ENCODE peak calls at places on chromosomes 3 and 15, in ten cellular contexts. One of them, this sample, is unnamed.

GRCh38 chr15:67024998-67025368 is 40.4 kb upstream of the SMAD3 start:
- DNase-seq in tibial nerve: no peak
- DNase-seq in fibroblast of mammary gland: no peak
- DNase-seq in NCI-H2081: peak; percentile 24
- DNase-seq in putamen: no peak
- DNase-seq in PC-3: no peak
- DNase-seq in Ammon's horn: no peak
- DNase-seq in neural crest cell: no peak
- DNase-seq in HuH-7.5: no peak
- DNase-seq in M059J: no peak
- DNase-seq in this sample: no peak

GRCh38 chr3:15386352-15386751 is 41.0 kb downstream of the METTL6 start:
- DNase-seq in tibial nerve: no peak
- DNase-seq in HuH-7.5: no peak
- DNase-seq in M059J: peak; percentile 14
- DNase-seq in fibroblast of mammary gland: no peak
- DNase-seq in Ammon's horn: no peak
- DNase-seq in putamen: no peak
- DNase-seq in neural crest cell: no peak
- DNase-seq in PC-3: no peak
- DNase-seq in NCI-H2081: no peak
- DNase-seq in this sample: no peak

GRCh38 chr3:115077501-115078250 is 69.4 kb downstream of the ZBTB20 start:
- DNase-seq in neural crest cell: no peak
- DNase-seq in M059J: peak; percentile 18
- DNase-seq in fibroblast of mammary gland: no peak
- DNase-seq in HuH-7.5: no peak
- DNase-seq in PC-3: no peak
- DNase-seq in NCI-H2081: no peak
- DNase-seq in tibial nerve: no peak
- DNase-seq in putamen: no peak
- DNase-seq in Ammon's horn: no peak
- DNase-seq in this sample: no peak

GRCh38 chr3:57952208-57952631 is 56.0 kb upstream of the FLNB start:
- DNase-seq in HuH-7.5: no peak
- DNase-seq in NCI-H2081: no peak
- DNase-seq in fibroblast of mammary gland: peak; percentile 88
- DNase-seq in Ammon's horn: peak; percentile 67
- DNase-seq in M059J: peak; percentile 96
- DNase-seq in neural crest cell: no peak
- DNase-seq in PC-3: peak; percentile 21
- DNase-seq in putamen: peak; percentile 55
- DNase-seq in tibial nerve: no peak
- DNase-seq in this sample: no peak

GRCh38 chr3:98733778-98734281 is 29.3 kb upstream of the ST3GAL6 start:
- DNase-seq in putamen: no peak
- DNase-seq in NCI-H2081: no peak
- DNase-seq in Ammon's horn: peak; percentile 52
- DNase-seq in M059J: peak; percentile 44
- DNase-seq in HuH-7.5: peak; percentile 34
- DNase-seq in neural crest cell: no peak
- DNase-seq in tibial nerve: no peak
- DNase-seq in PC-3: peak; percentile 38
- DNase-seq in fibroblast of mammary gland: no peak
- DNase-seq in this sample: peak; percentile 8

GRCh38 chr3:3260870-3261269 is 81.4 kb upstream of the CRBN start:
- DNase-seq in PC-3: no peak
- DNase-seq in HuH-7.5: no peak
- DNase-seq in putamen: no peak
- DNase-seq in neural crest cell: no peak
- DNase-seq in fibroblast of mammary gland: no peak
- DNase-seq in NCI-H2081: no peak
- DNase-seq in M059J: no peak
- DNase-seq in Ammon's horn: no peak
- DNase-seq in tibial nerve: no peak
- DNase-seq in this sample: no peak

GRCh38 chr3:58386966-58387365 is 46.7 kb downstream of the PDHB start:
- DNase-seq in NCI-H2081: no peak
- DNase-seq in neural crest cell: no peak
- DNase-seq in PC-3: no peak
- DNase-seq in putamen: peak; percentile 93
- DNase-seq in tibial nerve: no peak
- DNase-seq in fibroblast of mammary gland: peak; percentile 84
- DNase-seq in Ammon's horn: peak; percentile 91
- DNase-seq in HuH-7.5: no peak
- DNase-seq in M059J: peak; percentile 66
- DNase-seq in this sample: no peak

GRCh38 chr3:133461291-133461690 is 61.4 kb downstream of the BFSP2 start:
- DNase-seq in neural crest cell: no peak
- DNase-seq in putamen: no peak
- DNase-seq in PC-3: peak; percentile 18
- DNase-seq in fibroblast of mammary gland: no peak
- DNase-seq in Ammon's horn: no peak
- DNase-seq in tibial nerve: no peak
- DNase-seq in M059J: no peak
- DNase-seq in NCI-H2081: no peak
- DNase-seq in HuH-7.5: peak; percentile 48
- DNase-seq in this sample: no peak

GRCh38 chr15:35151782-35152181 is 66.7 kb upstream of the NANOGP8 start:
- DNase-seq in PC-3: peak; percentile 47
- DNase-seq in HuH-7.5: no peak
- DNase-seq in M059J: no peak
- DNase-seq in putamen: no peak
- DNase-seq in neural crest cell: no peak
- DNase-seq in NCI-H2081: no peak
- DNase-seq in tibial nerve: no peak
- DNase-seq in fibroblast of mammary gland: no peak
- DNase-seq in Ammon's horn: no peak
- DNase-seq in this sample: no peak

GRCh38 chr3:161854232-161854771 is 357.7 kb downstream of the OTOL1 start:
- DNase-seq in M059J: peak; percentile 94
- DNase-seq in NCI-H2081: no peak
- DNase-seq in PC-3: peak; percentile 99
- DNase-seq in HuH-7.5: no peak
- DNase-seq in tibial nerve: no peak
- DNase-seq in putamen: no peak
- DNase-seq in neural crest cell: peak; percentile 26
- DNase-seq in fibroblast of mammary gland: peak; percentile 89
- DNase-seq in Ammon's horn: no peak
- DNase-seq in this sample: peak; percentile 40

GRCh38 chr15:68187559-68187958 is 17.6 kb downstream of the CALML4 start:
- DNase-seq in M059J: peak; percentile 43
- DNase-seq in HuH-7.5: no peak
- DNase-seq in PC-3: no peak
- DNase-seq in tibial nerve: no peak
- DNase-seq in putamen: peak; percentile 54
- DNase-seq in Ammon's horn: peak; percentile 85
- DNase-seq in NCI-H2081: peak; percentile 81
- DNase-seq in neural crest cell: no peak
- DNase-seq in fibroblast of mammary gland: peak; percentile 90
- DNase-seq in this sample: no peak

GRCh38 chr15:68387288-68388143 is 44.4 kb downstream of the ITGA11 start:
- DNase-seq in tibial nerve: no peak
- DNase-seq in fibroblast of mammary gland: no peak
- DNase-seq in NCI-H2081: no peak
- DNase-seq in Ammon's horn: no peak
- DNase-seq in HuH-7.5: no peak
- DNase-seq in PC-3: no peak
- DNase-seq in putamen: no peak
- DNase-seq in neural crest cell: no peak
- DNase-seq in M059J: no peak
- DNase-seq in this sample: no peak

GRCh38 chr15:66251790-66252355 is 1.7 kb downstream of the MEGF11 start:
- DNase-seq in putamen: no peak
- DNase-seq in M059J: no peak
- DNase-seq in NCI-H2081: peak; percentile 67
- DNase-seq in PC-3: no peak
- DNase-seq in tibial nerve: no peak
- DNase-seq in HuH-7.5: no peak
- DNase-seq in Ammon's horn: no peak
- DNase-seq in neural crest cell: peak; percentile 8
- DNase-seq in fibroblast of mammary gland: no peak
- DNase-seq in this sample: peak; percentile 18

GRCh38 chr15:85831415-85832113 is 36.8 kb upstream of the KLHL25 start:
- DNase-seq in Ammon's horn: peak; percentile 78
- DNase-seq in fibroblast of mammary gland: peak; percentile 62
- DNase-seq in tibial nerve: peak; percentile 52
- DNase-seq in PC-3: peak; percentile 56
- DNase-seq in HuH-7.5: peak; percentile 59
- DNase-seq in neural crest cell: peak; percentile 69
- DNase-seq in NCI-H2081: peak; percentile 14
- DNase-seq in M059J: peak; percentile 44
- DNase-seq in putamen: peak; percentile 34
- DNase-seq in this sample: peak; percentile 51

GRCh38 chr3:196317702-196318467 is at the start of gene DYNLT2B:
- DNase-seq in PC-3: peak; percentile 93
- DNase-seq in Ammon's horn: peak; percentile 93
- DNase-seq in HuH-7.5: peak; percentile 93
- DNase-seq in NCI-H2081: peak; percentile 97
- DNase-seq in neural crest cell: peak; percentile 75
- DNase-seq in M059J: peak; percentile 92
- DNase-seq in fibroblast of mammary gland: peak; percentile 81
- DNase-seq in tibial nerve: peak; percentile 73
- DNase-seq in putamen: peak; percentile 90
- DNase-seq in this sample: peak; percentile 72

GRCh38 chr3:123036352-123037014 is 8.9 kb upstream of the SEMA5B start:
- DNase-seq in HuH-7.5: no peak
- DNase-seq in neural crest cell: no peak
- DNase-seq in tibial nerve: no peak
- DNase-seq in M059J: peak; percentile 48
- DNase-seq in NCI-H2081: no peak
- DNase-seq in fibroblast of mammary gland: peak; percentile 80
- DNase-seq in Ammon's horn: no peak
- DNase-seq in PC-3: peak; percentile 37
- DNase-seq in putamen: no peak
- DNase-seq in this sample: no peak

GRCh38 chr3:194928183-194928736 is 242.6 kb downstream of the FAM43A start:
- DNase-seq in Ammon's horn: no peak
- DNase-seq in M059J: peak; percentile 63
- DNase-seq in neural crest cell: no peak
- DNase-seq in fibroblast of mammary gland: peak; percentile 52
- DNase-seq in PC-3: peak; percentile 40
- DNase-seq in HuH-7.5: no peak
- DNase-seq in NCI-H2081: no peak
- DNase-seq in tibial nerve: no peak
- DNase-seq in putamen: no peak
- DNase-seq in this sample: no peak

GRCh38 chr15:40054746-40055575 is 16.0 kb upstream of the SRP14 start:
- DNase-seq in HuH-7.5: no peak
- DNase-seq in NCI-H2081: peak; percentile 89
- DNase-seq in M059J: peak; percentile 96
- DNase-seq in neural crest cell: no peak
- DNase-seq in putamen: no peak
- DNase-seq in fibroblast of mammary gland: peak; percentile 30
- DNase-seq in Ammon's horn: no peak
- DNase-seq in PC-3: peak; percentile 67
- DNase-seq in tibial nerve: no peak
- DNase-seq in this sample: peak; percentile 92

GRCh38 chr3:128447561-128448013 is 19.1 kb downstream of the DNAJB8 start:
- DNase-seq in M059J: no peak
- DNase-seq in NCI-H2081: no peak
- DNase-seq in Ammon's horn: no peak
- DNase-seq in neural crest cell: no peak
- DNase-seq in fibroblast of mammary gland: no peak
- DNase-seq in HuH-7.5: no peak
- DNase-seq in putamen: no peak
- DNase-seq in tibial nerve: no peak
- DNase-seq in PC-3: no peak
- DNase-seq in this sample: no peak

GRCh38 chr15:25690673-25691543 is 172.2 kb downstream of the ATP10A start:
- DNase-seq in fibroblast of mammary gland: peak; percentile 89
- DNase-seq in M059J: peak; percentile 7
- DNase-seq in tibial nerve: no peak
- DNase-seq in HuH-7.5: no peak
- DNase-seq in NCI-H2081: no peak
- DNase-seq in neural crest cell: no peak
- DNase-seq in putamen: peak; percentile 22
- DNase-seq in Ammon's horn: peak; percentile 50
- DNase-seq in PC-3: peak; percentile 75
- DNase-seq in this sample: no peak

GRCh38 chr15:75704263-75704615 is 8.4 kb downstream of the CSPG4 start:
- DNase-seq in fibroblast of mammary gland: no peak
- DNase-seq in NCI-H2081: no peak
- DNase-seq in tibial nerve: no peak
- DNase-seq in M059J: no peak
- DNase-seq in Ammon's horn: no peak
- DNase-seq in putamen: no peak
- DNase-seq in PC-3: no peak
- DNase-seq in HuH-7.5: no peak
- DNase-seq in neural crest cell: no peak
- DNase-seq in this sample: no peak

GRCh38 chr3:190326361-190326760 is 4.1 kb upstream of the CLDN1 start:
- DNase-seq in neural crest cell: no peak
- DNase-seq in fibroblast of mammary gland: no peak
- DNase-seq in NCI-H2081: no peak
- DNase-seq in tibial nerve: no peak
- DNase-seq in putamen: no peak
- DNase-seq in M059J: peak; percentile 78
- DNase-seq in HuH-7.5: no peak
- DNase-seq in Ammon's horn: no peak
- DNase-seq in PC-3: no peak
- DNase-seq in this sample: no peak

GRCh38 chr3:66428733-66429132 is 72.1 kb downstream of the LRIG1 start:
- DNase-seq in neural crest cell: no peak
- DNase-seq in tibial nerve: peak; percentile 63
- DNase-seq in PC-3: peak; percentile 84
- DNase-seq in fibroblast of mammary gland: peak; percentile 100
- DNase-seq in M059J: peak; percentile 91
- DNase-seq in putamen: peak; percentile 59
- DNase-seq in Ammon's horn: peak; percentile 77
- DNase-seq in NCI-H2081: peak; percentile 80
- DNase-seq in HuH-7.5: no peak
- DNase-seq in this sample: peak; percentile 88

GRCh38 chr3:169813757-169814517 is 1.2 kb upstream of the LRRC34 start:
- DNase-seq in tibial nerve: no peak
- DNase-seq in neural crest cell: no peak
- DNase-seq in M059J: peak; percentile 77
- DNase-seq in HuH-7.5: no peak
- DNase-seq in putamen: no peak
- DNase-seq in fibroblast of mammary gland: peak; percentile 12
- DNase-seq in PC-3: no peak
- DNase-seq in NCI-H2081: peak; percentile 90
- DNase-seq in Ammon's horn: no peak
- DNase-seq in this sample: peak; percentile 65

GRCh38 chr3:32325957-32326356 is 65.7 kb upstream of the CMTM7 start:
- DNase-seq in M059J: peak; percentile 41
- DNase-seq in Ammon's horn: no peak
- DNase-seq in fibroblast of mammary gland: peak; percentile 22
- DNase-seq in putamen: no peak
- DNase-seq in PC-3: peak; percentile 83
- DNase-seq in neural crest cell: no peak
- DNase-seq in NCI-H2081: no peak
- DNase-seq in HuH-7.5: no peak
- DNase-seq in tibial nerve: no peak
- DNase-seq in this sample: no peak

GRCh38 chr3:133572158-133573053 is 1.1 kb upstream of the CDV3 start:
- DNase-seq in Ammon's horn: peak; percentile 37
- DNase-seq in M059J: peak; percentile 64
- DNase-seq in NCI-H2081: no peak
- DNase-seq in tibial nerve: no peak
- DNase-seq in PC-3: no peak
- DNase-seq in putamen: no peak
- DNase-seq in HuH-7.5: no peak
- DNase-seq in neural crest cell: no peak
- DNase-seq in fibroblast of mammary gland: peak; percentile 66
- DNase-seq in this sample: no peak

GRCh38 chr3:134601539-134602439 is 49.0 kb downstream of the KY start:
- DNase-seq in NCI-H2081: peak; percentile 30
- DNase-seq in fibroblast of mammary gland: peak; percentile 21
- DNase-seq in putamen: peak; percentile 58
- DNase-seq in tibial nerve: no peak
- DNase-seq in HuH-7.5: no peak
- DNase-seq in M059J: peak; percentile 69
- DNase-seq in PC-3: no peak
- DNase-seq in Ammon's horn: peak; percentile 78
- DNase-seq in neural crest cell: peak; percentile 72
- DNase-seq in this sample: no peak

GRCh38 chr15:25667829-25668228 is 195.3 kb downstream of the ATP10A start:
- DNase-seq in NCI-H2081: no peak
- DNase-seq in Ammon's horn: no peak
- DNase-seq in neural crest cell: no peak
- DNase-seq in tibial nerve: no peak
- DNase-seq in HuH-7.5: no peak
- DNase-seq in putamen: no peak
- DNase-seq in fibroblast of mammary gland: no peak
- DNase-seq in M059J: no peak
- DNase-seq in PC-3: no peak
- DNase-seq in this sample: no peak

This sample was measured in SHP77.